ENCODE peak calls at places on chromosomes 11 and 22, in six cellular contexts. G, O, Y, Z, B and D are unnamed samples.

GRCh38 chr11:17894929-17895658 is 117.8 kb downstream of the SERGEF start:
- DNase-seq in G (no peak), O (peak; percentile 66), Y (no peak), Z (no peak), B (peak; percentile 19), D (peak; percentile 2)

GRCh38 chr22:37147186-37147990 is 2.3 kb downstream of the IL2RB start:
- DNase-seq in G (no peak), O (no peak), Y (no peak), Z (no peak), B (no peak), D (no peak)

GRCh38 chr11:45354976-45355705 is 69.0 kb upstream of the SYT13 start:
- DNase-seq in G (peak; percentile 12), O (peak; percentile 80), Y (no peak), Z (peak; percentile 88), B (peak; percentile 61), D (peak; percentile 16)

GRCh38 chr11:69005631-69006368 is 7.2 kb downstream of the MRGPRF start:
- DNase-seq in G (no peak), O (no peak), Y (no peak), Z (no peak), B (no peak), D (no peak)

GRCh38 chr11:47616726-47617416 is 22.7 kb upstream of the C1QTNF4 start:
- DNase-seq in G (no peak), O (peak; percentile 52), Y (peak; percentile 21), Z (peak; percentile 45), B (peak; percentile 87), D (peak; percentile 59)

GRCh38 chr11:62116458-62116857 is 7.4 kb upstream of the INCENP start:
- DNase-seq in G (no peak), O (no peak), Y (no peak), Z (no peak), B (no peak), D (no peak)

GRCh38 chr22:26174280-26174679 is 5.0 kb downstream of the SEZ6L start:
- DNase-seq in G (no peak), O (peak; percentile 59), Y (no peak), Z (no peak), B (no peak), D (no peak)

GRCh38 chr22:42933783-42934144 is 76.7 kb upstream of the ARFGAP3 start:
- DNase-seq in G (peak; percentile 94), O (no peak), Y (no peak), Z (no peak), B (peak; percentile 96), D (peak; percentile 88)

GRCh38 chr11:59138643-59139042 is 4.0 kb upstream of the FAM111A start:
- DNase-seq in G (no peak), O (no peak), Y (no peak), Z (no peak), B (no peak), D (no peak)

GRCh38 chr22:32325811-32326237 is 31.8 kb upstream of the RFPL3 start:
- DNase-seq in G (no peak), O (no peak), Y (no peak), Z (no peak), B (no peak), D (no peak)

DNA sequence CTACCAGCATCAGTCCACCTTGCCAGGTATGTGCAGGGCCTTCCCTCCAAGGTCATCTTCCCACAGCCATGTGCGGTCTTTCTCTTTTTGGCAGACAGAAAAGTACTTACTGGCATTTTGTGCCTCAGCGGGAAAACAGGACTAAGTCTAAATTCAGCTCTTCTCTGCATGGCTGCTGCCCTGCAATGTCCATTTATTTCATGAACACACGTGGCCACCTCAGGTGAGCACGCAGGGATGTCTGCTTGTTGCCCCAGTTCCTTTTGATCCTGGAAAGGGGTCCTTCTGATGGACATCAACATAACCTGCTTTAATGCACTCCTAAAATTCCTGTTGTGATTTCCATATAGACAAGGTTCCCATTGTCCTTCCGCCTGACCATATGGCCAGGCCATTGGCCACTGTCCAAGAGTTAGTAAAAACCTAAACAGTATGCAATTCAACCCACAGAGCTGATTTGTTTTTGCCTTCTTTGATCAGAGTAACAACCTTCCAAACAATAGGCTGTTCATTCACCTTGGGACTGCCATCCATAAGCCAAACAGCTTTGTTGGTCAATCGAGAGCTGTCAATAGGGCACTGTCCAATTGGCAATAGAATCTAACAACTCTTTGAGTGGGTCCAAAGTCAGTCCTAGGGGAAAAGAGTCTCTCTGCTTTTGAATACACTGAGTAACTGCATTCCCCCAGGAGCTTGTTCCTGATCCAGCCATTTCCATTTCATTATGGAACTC is 5.9 kb downstream of the TREH start:
- DNase-seq in G (no peak), O (no peak), Y (no peak), Z (no peak), B (no peak), D (no peak)
- TF ChIP-seq CTCF in G (no peak), O (no peak), Y (no peak), Z (no peak), B (no peak), D (no peak)

GRCh38 chr22:19880786-19881569 is 26.3 kb upstream of the GNB1L start:
- DNase-seq in G (peak; percentile 91), O (peak; percentile 19), Y (peak; percentile 41), Z (peak; percentile 14), B (peak; percentile 97), D (peak; percentile 91)
- TF ChIP-seq CTCF in G (no peak), O (no peak), Y (no peak), Z (no peak), B (no peak), D (no peak)

GRCh38 chr22:46933040-46933439 is 170.6 kb downstream of the TBC1D22A start:
- DNase-seq in G (no peak), O (no peak), Y (no peak), Z (peak; percentile 58), B (no peak), D (no peak)

GRCh38 chr22:46933526-46933925 is 171.1 kb downstream of the TBC1D22A start:
- DNase-seq in G (no peak), O (no peak), Y (no peak), Z (peak; percentile 26), B (no peak), D (no peak)

GRCh38 chr22:46929689-46930225 is 167.3 kb downstream of the TBC1D22A start:
- DNase-seq in G (no peak), O (no peak), Y (no peak), Z (no peak), B (no peak), D (no peak)

GRCh38 chr22:46931881-46932280 is 169.4 kb downstream of the TBC1D22A start:
- DNase-seq in G (no peak), O (no peak), Y (no peak), Z (no peak), B (no peak), D (no peak)

GRCh38 chr22:46931414-46931813 is 169.0 kb downstream of the TBC1D22A start:
- DNase-seq in G (no peak), O (no peak), Y (peak; percentile 10), Z (peak; percentile 39), B (peak; percentile 31), D (peak; percentile 5)
- TF ChIP-seq CTCF in G (peak; percentile 41), O (peak; percentile 3), Y (peak; percentile 34), Z (no peak), B (peak; percentile 22), D (peak; percentile 21)

GRCh38 chr11:30143098-30143705 is 87.6 kb upstream of the FSHB start:
- DNase-seq in G (no peak), O (no peak), Y (peak; percentile 16), Z (no peak), B (peak; percentile 57), D (peak; percentile 12)
- TF ChIP-seq CTCF in G (peak; percentile 75), O (peak; percentile 59), Y (peak; percentile 56), Z (peak; percentile 50), B (peak; percentile 79), D (peak; percentile 55)

GRCh38 chr11:30016588-30017363 is at the start of gene KCNA4:
- DNase-seq in G (no peak), O (peak; percentile 23), Y (no peak), Z (peak; percentile 36), B (peak; percentile 36), D (no peak)
- TF ChIP-seq CTCF in G (peak; percentile 22), O (no peak), Y (no peak), Z (no peak), B (no peak), D (no peak)

GRCh38 chr11:116042125-116042524 is 537.9 kb upstream of the CADM1 start:
- DNase-seq in G (no peak), O (no peak), Y (no peak), Z (no peak), B (no peak), D (no peak)

GRCh38 chr11:116044946-116045345 is 540.7 kb upstream of the CADM1 start:
- DNase-seq in G (no peak), O (no peak), Y (no peak), Z (no peak), B (no peak), D (no peak)

GRCh38 chr11:116044520-116044919 is 540.3 kb upstream of the CADM1 start:
- DNase-seq in G (no peak), O (no peak), Y (no peak), Z (no peak), B (no peak), D (no peak)

GRCh38 chr11:116043857-116044256 is 539.6 kb upstream of the CADM1 start:
- DNase-seq in G (no peak), O (no peak), Y (no peak), Z (no peak), B (no peak), D (no peak)

DNA sequence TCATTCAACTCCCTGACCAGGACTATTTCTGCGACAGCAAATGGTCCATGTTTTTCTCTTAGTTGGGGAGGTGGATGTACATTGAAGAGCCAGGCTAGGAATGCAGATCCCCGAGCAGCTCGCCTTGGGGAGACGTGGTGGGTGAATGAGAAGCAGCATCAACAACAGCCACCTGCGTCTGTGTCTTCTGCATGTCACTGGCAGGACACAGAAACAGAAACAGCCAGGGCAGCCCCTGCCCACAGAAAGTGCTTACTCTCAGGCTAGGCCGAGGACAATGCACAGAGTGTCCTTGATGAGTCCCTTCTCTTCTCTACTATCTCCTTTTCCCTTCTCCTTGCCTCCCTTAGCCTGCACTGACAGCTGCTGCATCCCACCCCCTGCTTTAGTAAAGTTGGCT is 541.9 kb upstream of the CADM1 start:
- DNase-seq in G (no peak), O (no peak), Y (no peak), Z (no peak), B (no peak), D (no peak)
- TF ChIP-seq CTCF in G (no peak), O (no peak), Y (no peak), Z (no peak), B (no peak), D (no peak)